ENCODE peak calls at places on chromosomes 2 and 18, in seven cellular contexts. J is CD4-positive, alpha-beta T cell; I is T-helper 9 cell; L is ELF-1; K is stimulated activated naive CD8-positive, alpha-beta T cell treated with anti-CD3 and anti-CD28 coated beads, Interleukin-15, amount 100 ng/mL, for 72 hours; O is GM12892; R is GM12865. H is an unnamed sample.

GRCh38 chr18:39946623-39947061 is 2008.4 kb upstream of the PIK3C3 start:
- DNase-seq in J (no peak), I (no peak), L (no peak), K (no peak), O (no peak), R (no peak), H (no peak)

GRCh38 chr18:9521770-9522169 is 46.5 kb downstream of the RALBP1 start:
- DNase-seq in J (no peak), I (no peak), L (no peak), K (no peak), O (no peak), R (no peak), H (no peak)

GRCh38 chr2:1339757-1340515 is 73.3 kb upstream of the TPO start:
- DNase-seq in J (no peak), I (no peak), L (no peak), K (no peak), O (no peak), R (no peak), H (no peak)

GRCh38 chr2:83665894-83666293 is 793.2 kb downstream of the SUCLG1 start:
- DNase-seq in J (no peak), I (no peak), L (no peak), K (no peak), O (no peak), R (no peak), H (no peak)

GRCh38 chr2:5453648-5454390 is 238.4 kb upstream of the SOX11 start:
- DNase-seq in J (no peak), I (no peak), L (no peak), K (no peak), O (no peak), R (no peak), H (no peak)

GRCh38 chr2:10080536-10081304 is 509 bp upstream of the CYS1 start:
- DNase-seq in J (no peak), I (peak; percentile 17), L (no peak), K (peak; percentile 27), O (no peak), R (peak; percentile 67), H (no peak)

GRCh38 chr2:11684894-11685460 is 15.0 kb upstream of the NTSR2 start:
- DNase-seq in J (no peak), I (no peak), L (no peak), K (no peak), O (no peak), R (no peak), H (no peak)

GRCh38 chr2:70983506-70984227 is 5.2 kb downstream of the ANKRD53 start:
- DNase-seq in J (no peak), I (no peak), L (no peak), K (no peak), O (no peak), R (no peak), H (no peak)

GRCh38 chr2:16264931-16265540 is 324.7 kb downstream of the MYCN start:
- DNase-seq in J (no peak), I (no peak), L (no peak), K (no peak), O (no peak), R (no peak), H (no peak)

GRCh38 chr2:199814845-199815211 is 36.2 kb downstream of the FTCDNL1 start:
- DNase-seq in J (no peak), I (no peak), L (no peak), K (no peak), O (no peak), R (no peak), H (no peak)

GRCh38 chr18:27363918-27364317 is 178.8 kb upstream of the CHST9 start:
- DNase-seq in J (no peak), I (no peak), L (no peak), K (no peak), O (no peak), R (no peak), H (no peak)

GRCh38 chr2:201769664-201770373 is 10.9 kb downstream of the ALS2 start:
- DNase-seq in J (no peak), I (no peak), L (no peak), K (no peak), O (no peak), R (no peak), H (no peak)

GRCh38 chr2:53208815-53209214 is 558.8 kb upstream of the CHAC2 start:
- DNase-seq in J (no peak), I (no peak), L (no peak), K (no peak), O (no peak), R (no peak), H (no peak)

GRCh38 chr18:62088146-62088545 is 98.7 kb downstream of the PIGN start:
- DNase-seq in J (no peak), I (no peak), L (no peak), K (no peak), O (no peak), R (no peak), H (no peak)